ENCODE peak calls at places on chromosomes 16 and 17, in ten cellular contexts. C is body of pancreas; J is cardiac muscle cell; L is CD8-positive, alpha-beta T cell; A is Caco-2; S is foreskin fibroblast; K is AG04450; F is left lung; N is fibroblast of the aortic adventitia; R is astrocyte. M is an unnamed sample.

GRCh38 chr16:168424-168823 is 2.6 kb downstream of the HBM start:
- DNase-seq in N (no peak), A (no peak), C (no peak), K (no peak), F (no peak), R (no peak), L (no peak), J (no peak), S (no peak), M (no peak)

GRCh38 chr17:80125656-80126448 is 21.1 kb downstream of the EIF4A3 start:
- DNase-seq in N (peak; percentile 96), F (no peak), J (no peak), A (no peak), R (peak; percentile 88), S (peak; percentile 73), C (no peak), L (no peak), K (no peak), M (no peak)

GRCh38 chr17:77164483-77165030 is 23.8 kb downstream of the SEC14L1 start:
- DNase-seq in R (peak; percentile 47), K (no peak), S (no peak), F (no peak), N (no peak), C (no peak), L (no peak), J (no peak), A (no peak), M (no peak)

GRCh38 chr16:85425061-85425662 is 188.0 kb upstream of the GSE1 start:
- DNase-seq in K (no peak), J (no peak), A (peak; percentile 32), F (peak; percentile 27), R (no peak), N (no peak), S (no peak), L (no peak), C (peak; percentile 10), M (no peak)

GRCh38 chr17:2685696-2686095 is 25.9 kb downstream of the CLUH start:
- DNase-seq in S (no peak), C (no peak), N (no peak), K (no peak), L (no peak), F (no peak), J (no peak), R (no peak), A (no peak), M (no peak)

GRCh38 chr16:65283238-65283651 is 161.4 kb upstream of the CDH11 start:
- DNase-seq in S (no peak), J (peak; percentile 52), A (no peak), K (no peak), R (peak; percentile 60), N (peak; percentile 16), L (no peak), C (no peak), F (no peak), M (no peak)

GRCh38 chr17:28701987-28702751 is 9.5 kb downstream of the PROCA1 start:
- DNase-seq in K (no peak), J (no peak), A (no peak), N (no peak), S (no peak), R (no peak), L (no peak), C (no peak), F (no peak), M (no peak)

GRCh38 chr17:35766903-35767510 is 6.3 kb downstream of the C17orf50 start:
- DNase-seq in S (peak; percentile 80), J (peak; percentile 60), L (no peak), N (peak; percentile 67), A (no peak), R (no peak), F (no peak), K (no peak), C (peak; percentile 57), M (no peak)

GRCh38 chr17:78347453-78347852 is 12.4 kb downstream of the SOCS3 start:
- DNase-seq in R (no peak), C (peak; percentile 61), S (no peak), L (no peak), J (no peak), N (no peak), K (no peak), A (no peak), F (peak; percentile 84), M (no peak)

GRCh38 chr17:78346605-78347250 is 13.1 kb downstream of the SOCS3 start:
- DNase-seq in L (no peak), F (no peak), A (no peak), S (peak; percentile 53), N (no peak), C (no peak), R (no peak), K (no peak), J (no peak), M (no peak)

GRCh38 chr17:78351449-78352006 is 8.3 kb downstream of the SOCS3 start:
- DNase-seq in F (peak; percentile 96), K (peak; percentile 99), R (peak; percentile 91), S (peak; percentile 99), J (peak; percentile 29), C (peak; percentile 73), N (peak; percentile 100), A (peak; percentile 88), L (no peak), M (no peak)

GRCh38 chr17:78348055-78348745 is 11.7 kb downstream of the SOCS3 start:
- DNase-seq in N (no peak), C (no peak), A (no peak), K (no peak), L (no peak), R (no peak), J (no peak), F (no peak), S (no peak), M (no peak)

DNA sequence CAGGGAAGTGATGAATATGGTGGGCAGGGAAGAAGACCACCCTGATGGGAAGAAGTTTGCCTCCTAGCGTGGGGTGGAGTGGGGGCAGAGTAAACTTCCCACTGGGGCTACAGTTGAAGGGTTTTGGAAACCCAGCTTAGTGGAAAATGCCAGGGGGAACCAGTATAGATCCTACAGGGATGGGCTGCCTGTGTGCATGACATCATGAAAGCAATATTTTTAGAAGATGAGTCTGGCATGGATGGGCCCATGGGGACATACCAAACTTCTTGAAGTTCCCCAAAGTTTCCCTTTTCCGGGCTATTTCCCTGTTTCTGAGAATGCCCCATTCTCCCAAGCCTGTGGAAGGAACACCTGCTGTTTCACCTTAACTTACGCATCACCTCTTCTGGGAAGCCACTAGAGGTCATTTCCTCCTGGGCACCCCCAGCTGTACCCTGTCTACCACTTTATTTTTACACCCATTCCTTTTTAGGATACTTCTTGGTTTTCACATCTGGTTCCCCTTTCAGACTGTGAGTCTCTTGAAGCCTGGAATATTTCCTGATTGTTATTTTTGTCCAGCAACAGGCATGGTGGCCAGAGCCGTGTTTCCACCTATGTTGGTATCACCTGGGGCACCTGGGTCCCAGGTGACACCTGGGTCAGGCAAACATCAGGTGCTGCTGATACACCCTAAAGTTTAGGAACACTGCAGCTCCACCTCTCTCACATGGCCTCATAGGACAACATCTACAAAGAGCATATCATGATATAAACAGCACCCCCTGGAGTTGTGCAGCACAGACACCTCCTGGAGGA is 9.8 kb downstream of the SOCS3 start:
- DNase-seq in J (no peak), K (no peak), R (no peak), L (no peak), N (no peak), F (no peak), C (no peak), S (no peak), A (no peak), M (no peak)
- TF ChIP-seq CTCF in J (no peak), K (no peak), R (no peak), L (no peak), N (no peak), F (no peak), C (no peak), S (no peak), A (no peak), M (no peak)

GRCh38 chr17:49971199-49971847 is 2.3 kb downstream of the DLX4 start:
- DNase-seq in S (no peak), K (no peak), R (no peak), C (no peak), J (no peak), F (no peak), A (no peak), L (no peak), N (no peak), M (no peak)
- H3K4me3 ChIP-seq in S (no peak overlapping the region), K (no peak overlapping the region), R (no peak overlapping the region), C (no peak overlapping the region), J (no peak overlapping the region), F (no peak overlapping the region), A (no peak overlapping the region), L (no peak overlapping the region), N (no peak overlapping the region), M (no peak overlapping the region)

GRCh38 chr17:72126575-72127486 is 6.0 kb downstream of the SOX9 start:
- DNase-seq in L (no peak), S (peak; percentile 95), F (no peak), N (peak; percentile 38), A (no peak), R (peak; percentile 89), C (peak; percentile 40), K (no peak), J (no peak), M (peak; percentile 64)
- TF ChIP-seq CTCF in L (no peak), S (no peak), F (no peak), N (no peak), A (no peak), R (no peak), C (no peak), K (no peak), J (no peak), M (no peak)

GRCh38 chr16:14487579-14487978 is 142.5 kb downstream of the PARN start:
- DNase-seq in A (no peak), F (no peak), J (no peak), R (no peak), N (no peak), S (peak; percentile 28), K (no peak), C (no peak), L (no peak), M (no peak)

GRCh38 chr16:14489460-14489859 is 140.6 kb downstream of the PARN start:
- DNase-seq in S (peak; percentile 46), J (peak; percentile 54), L (no peak), N (peak; percentile 21), A (peak; percentile 37), R (no peak), K (no peak), C (no peak), F (no peak), M (no peak)

GRCh38 chr16:14485811-14486519 is 144.1 kb downstream of the PARN start:
- DNase-seq in F (no peak), A (no peak), R (no peak), C (no peak), N (no peak), S (no peak), K (no peak), L (no peak), J (no peak), M (no peak)

GRCh38 chr16:14485131-14485551 is 144.9 kb downstream of the PARN start:
- DNase-seq in N (peak; percentile 48), A (no peak), C (no peak), S (peak; percentile 24), R (peak; percentile 74), K (no peak), J (no peak), L (no peak), F (no peak), M (no peak)

DNA sequence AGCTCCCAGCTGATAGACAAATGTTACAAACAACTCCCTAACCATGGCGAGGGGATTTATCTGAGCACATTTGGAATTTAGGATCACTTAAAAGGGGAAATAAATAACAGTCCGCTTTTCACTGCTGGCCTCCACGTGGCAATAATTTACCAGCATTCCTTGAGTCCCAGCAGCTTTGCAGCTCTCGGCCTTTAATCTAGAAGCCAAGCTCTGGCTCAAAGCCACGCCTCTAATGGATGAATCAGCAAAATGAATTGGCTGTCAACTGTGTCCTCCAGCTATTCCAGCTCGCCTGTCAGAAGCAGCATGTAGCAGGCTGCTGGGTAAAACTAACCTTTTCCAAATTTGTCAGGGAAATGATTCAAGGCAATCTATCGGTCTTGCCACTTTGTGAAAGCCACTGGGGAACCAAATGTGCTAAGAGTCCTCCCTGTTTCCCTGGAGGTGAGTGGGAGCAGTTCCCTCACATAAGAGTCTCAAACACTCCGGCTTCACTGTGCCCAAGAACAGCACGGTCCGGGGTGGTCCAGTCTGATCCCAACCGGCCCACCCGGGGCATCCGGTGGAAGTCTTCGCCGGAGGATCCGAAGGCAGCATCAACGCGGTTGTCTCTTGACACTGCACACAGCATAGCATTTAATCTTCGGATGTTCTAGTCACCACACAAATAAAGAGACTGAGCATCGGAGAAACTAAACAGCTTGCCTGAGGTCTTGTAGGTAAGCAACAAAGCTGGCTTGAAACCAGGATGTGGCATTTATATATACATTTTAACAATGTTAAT is 143.3 kb downstream of the PARN start:
- DNase-seq in A (peak; percentile 83), C (peak; percentile 93), K (peak; percentile 86), N (peak; percentile 98), L (no peak), J (peak; percentile 75), S (peak; percentile 97), F (peak; percentile 81), R (peak; percentile 94), M (peak; percentile 85)
- H3K4me3 ChIP-seq in A (peak overlapping the region; percentile 10), C (no peak overlapping the region), K (peak overlapping the region; percentile 57), N (peak overlapping the region; percentile 63), L (no peak overlapping the region), J (no peak overlapping the region), S (peak overlapping the region; percentile 52), F (no peak overlapping the region), R (peak overlapping the region; percentile 45), M (peak overlapping the region; percentile 9)